ENCODE peak calls at places on chromosomes 1 and 21, in eight cellular contexts. A is cardiac muscle cell, X is stomach, L is SJSA1, P is GM04504, W is NCI-H524 treated with DMSO at 0.1 percent for 48 hours, K is cardiac fibroblast, G is neuronal stem cell. H is an unnamed sample.

GRCh38 chr21:41767606-41768370 is 936 bp upstream of the RIPK4 start:
- DNase-seq in A (no peak), X (no peak), L (peak), P (no peak), W (no peak), K (peak), G (no peak), H (no peak)

GRCh38 chr1:20371411-20371810 is 80.7 kb downstream of the VWA5B1 start:
- DNase-seq in A (peak), X (no peak), L (no peak), P (no peak), W (no peak), K (peak), G (peak), H (no peak)

GRCh38 chr1:54325705-54326461 is 80.3 kb downstream of the SSBP3 start:
- DNase-seq in A (no peak), X (no peak), L (no peak), P (no peak), W (peak), K (no peak), G (no peak), H (no peak)

GRCh38 chr1:17826165-17826488 is 71.0 kb downstream of the ACTL8 start:
- DNase-seq in A (peak), X (peak), L (peak), P (peak), W (no peak), K (peak), G (peak), H (no peak)

GRCh38 chr1:24709748-24710416 is 35.4 kb upstream of the CLIC4 start:
- DNase-seq in A (no peak), X (no peak), L (no peak), P (no peak), W (no peak), K (peak), G (no peak), H (no peak)

GRCh38 chr1:4172659-4173599 is 272.9 kb upstream of the C1orf174 start:
- DNase-seq in A (no peak), X (peak), L (no peak), P (no peak), W (no peak), K (no peak), G (no peak), H (no peak)

GRCh38 chr1:184036517-184036949 is 995 bp downstream of the COLGALT2 start:
- DNase-seq in A (peak), X (no peak), L (peak), P (no peak), W (peak), K (peak), G (no peak), H (no peak)

GRCh38 chr1:111878649-111879048 is 110.8 kb downstream of the KCND3 start:
- DNase-seq in A (no peak), X (no peak), L (no peak), P (no peak), W (no peak), K (no peak), G (no peak), H (no peak)

GRCh38 chr1:107141491-107142369 is 891 bp downstream of the NTNG1 start:
- DNase-seq in A (peak), X (no peak), L (peak), P (peak), W (no peak), K (peak), G (peak), H (peak)

GRCh38 chr21:44874240-44874496 is 678 bp upstream of the PTTG1IP start:
- DNase-seq in A (no peak), X (no peak), L (no peak), P (no peak), W (no peak), K (peak), G (no peak), H (no peak)

GRCh38 chr1:223097713-223098112 is 45.3 kb downstream of the TLR5 start:
- DNase-seq in A (no peak), X (no peak), L (no peak), P (no peak), W (no peak), K (no peak), G (no peak), H (no peak)

GRCh38 chr1:16145030-16145987 is 10.6 kb downstream of the EPHA2 start:
- DNase-seq in A (peak), X (peak), L (peak), P (peak), W (no peak), K (peak), G (no peak), H (peak)

GRCh38 chr1:94927405-94928175 is 680 bp upstream of the CNN3 start:
- DNase-seq in A (peak), X (no peak), L (peak), P (no peak), W (no peak), K (peak), G (peak), H (no peak)

GRCh38 chr1:39528082-39528481 is 36.6 kb downstream of the BMP8A start:
- DNase-seq in A (no peak), X (no peak), L (no peak), P (no peak), W (no peak), K (no peak), G (no peak), H (no peak)